ENCODE peak calls at places on chromosomes 16 and 17, in six cellular contexts. One of them, this sample, is unnamed. For H3K27me3, the result is how much of the 10 kb centered on the place peaks cover.

GRCh38 chr16:80299416-80299815 is 241.4 kb upstream of the DYNLRB2 start:
- DNase-seq in right cardiac atrium: peak
- DNase-seq in body of pancreas: no peak
- DNase-seq in left ventricle myocardium inferior: no peak
- DNase-seq in kidney epithelial cell: no peak
- DNase-seq in CD8-positive, alpha-beta T cell: no peak
- DNase-seq in this sample: no peak

GRCh38 chr17:74605361-74605760 is 13.3 kb upstream of the CD300LD start:
- DNase-seq in right cardiac atrium: peak
- DNase-seq in body of pancreas: peak
- DNase-seq in left ventricle myocardium inferior: peak
- DNase-seq in kidney epithelial cell: no peak
- DNase-seq in CD8-positive, alpha-beta T cell: no peak
- DNase-seq in this sample: peak

GRCh38 chr16:85369741-85370528 is 243.2 kb upstream of the GSE1 start:
- DNase-seq in right cardiac atrium: peak
- DNase-seq in body of pancreas: peak
- DNase-seq in left ventricle myocardium inferior: peak
- DNase-seq in kidney epithelial cell: no peak
- DNase-seq in CD8-positive, alpha-beta T cell: peak
- DNase-seq in this sample: peak

GRCh38 chr16:86244188-86244587 is 266.1 kb upstream of the FOXF1 start:
- DNase-seq in right cardiac atrium: no peak
- DNase-seq in body of pancreas: no peak
- DNase-seq in left ventricle myocardium inferior: no peak
- DNase-seq in kidney epithelial cell: no peak
- DNase-seq in CD8-positive, alpha-beta T cell: no peak
- DNase-seq in this sample: no peak

GRCh38 chr16:85210423-85211169 is 98.3 kb upstream of the CIBAR2 start:
- DNase-seq in right cardiac atrium: peak
- DNase-seq in body of pancreas: no peak
- DNase-seq in left ventricle myocardium inferior: no peak
- DNase-seq in kidney epithelial cell: peak
- DNase-seq in CD8-positive, alpha-beta T cell: no peak
- DNase-seq in this sample: no peak

GRCh38 chr17:13429201-13429600 is 172.5 kb downstream of the HS3ST3A1 start:
- DNase-seq in right cardiac atrium: no peak
- DNase-seq in body of pancreas: no peak
- DNase-seq in left ventricle myocardium inferior: no peak
- DNase-seq in kidney epithelial cell: no peak
- DNase-seq in CD8-positive, alpha-beta T cell: no peak
- DNase-seq in this sample: no peak

GRCh38 chr17:59366040-59366757 is 34.7 kb downstream of the YPEL2 start:
- DNase-seq in right cardiac atrium: no peak
- DNase-seq in body of pancreas: peak
- DNase-seq in left ventricle myocardium inferior: no peak
- DNase-seq in kidney epithelial cell: no peak
- DNase-seq in CD8-positive, alpha-beta T cell: no peak
- DNase-seq in this sample: peak

GRCh38 chr17:75182319-75182568 is 515 bp downstream of the SUMO2 start:
- DNase-seq in right cardiac atrium: no peak
- DNase-seq in body of pancreas: no peak
- DNase-seq in left ventricle myocardium inferior: no peak
- DNase-seq in kidney epithelial cell: no peak
- DNase-seq in CD8-positive, alpha-beta T cell: no peak
- DNase-seq in this sample: peak

GRCh38 chr17:47742319-47743181 is 9.5 kb downstream of the TBX21 start:
- DNase-seq in right cardiac atrium: peak
- DNase-seq in body of pancreas: no peak
- DNase-seq in left ventricle myocardium inferior: no peak
- DNase-seq in kidney epithelial cell: no peak
- DNase-seq in CD8-positive, alpha-beta T cell: peak
- DNase-seq in this sample: no peak

GRCh38 chr16:5176505-5176904 is 78.9 kb upstream of the EEF2KMT start:
- DNase-seq in right cardiac atrium: no peak
- DNase-seq in body of pancreas: no peak
- DNase-seq in left ventricle myocardium inferior: no peak
- DNase-seq in kidney epithelial cell: no peak
- DNase-seq in CD8-positive, alpha-beta T cell: no peak
- DNase-seq in this sample: no peak

GRCh38 chr17:18261146-18261515 is 669 bp downstream of the MIEF2 start:
- DNase-seq in right cardiac atrium: peak
- DNase-seq in body of pancreas: peak
- DNase-seq in left ventricle myocardium inferior: peak
- DNase-seq in kidney epithelial cell: peak
- DNase-seq in CD8-positive, alpha-beta T cell: peak
- DNase-seq in this sample: peak

GRCh38 chr17:61144876-61145564 is 254.6 kb upstream of the TBX2 start:
- DNase-seq in right cardiac atrium: no peak
- DNase-seq in body of pancreas: no peak
- DNase-seq in left ventricle myocardium inferior: no peak
- DNase-seq in kidney epithelial cell: no peak
- DNase-seq in CD8-positive, alpha-beta T cell: no peak
- DNase-seq in this sample: peak

GRCh38 chr16:53944026-53944425 is 240.1 kb downstream of the FTO start:
- DNase-seq in right cardiac atrium: no peak
- DNase-seq in body of pancreas: no peak
- DNase-seq in left ventricle myocardium inferior: no peak
- DNase-seq in kidney epithelial cell: no peak
- DNase-seq in CD8-positive, alpha-beta T cell: no peak
- DNase-seq in this sample: no peak

GRCh38 chr17:2398655-2399571 is 1.9 kb downstream of the MNT start:
- DNase-seq in right cardiac atrium: peak
- DNase-seq in body of pancreas: peak
- DNase-seq in left ventricle myocardium inferior: peak
- DNase-seq in kidney epithelial cell: no peak
- DNase-seq in CD8-positive, alpha-beta T cell: peak
- DNase-seq in this sample: peak

GRCh38 chr16:10589106-10589505 is 8.7 kb upstream of the EMP2 start:
- DNase-seq in right cardiac atrium: no peak
- DNase-seq in body of pancreas: no peak
- DNase-seq in left ventricle myocardium inferior: no peak
- DNase-seq in kidney epithelial cell: no peak
- DNase-seq in CD8-positive, alpha-beta T cell: no peak
- DNase-seq in this sample: no peak

GRCh38 chr17:29111816-29112499 is 68.2 kb downstream of the MYO18A start:
- DNase-seq in right cardiac atrium: peak
- DNase-seq in body of pancreas: peak
- DNase-seq in left ventricle myocardium inferior: peak
- DNase-seq in kidney epithelial cell: no peak
- DNase-seq in CD8-positive, alpha-beta T cell: peak
- DNase-seq in this sample: peak

GRCh38 chr16:10921536-10922327 is 20.5 kb downstream of the DEXI start:
- DNase-seq in right cardiac atrium: peak
- DNase-seq in body of pancreas: no peak
- DNase-seq in left ventricle myocardium inferior: peak
- DNase-seq in kidney epithelial cell: no peak
- DNase-seq in CD8-positive, alpha-beta T cell: no peak
- DNase-seq in this sample: no peak

GRCh38 chr16:53052519-53053501 is at the start of gene CHD9NB:
- DNase-seq in right cardiac atrium: peak
- DNase-seq in body of pancreas: peak
- DNase-seq in left ventricle myocardium inferior: no peak
- DNase-seq in kidney epithelial cell: peak
- DNase-seq in CD8-positive, alpha-beta T cell: no peak
- DNase-seq in this sample: no peak

GRCh38 chr17:1639549-1639948 is 6.0 kb downstream of the SCARF1 start:
- DNase-seq in right cardiac atrium: no peak
- DNase-seq in body of pancreas: peak
- DNase-seq in left ventricle myocardium inferior: no peak
- DNase-seq in kidney epithelial cell: no peak
- DNase-seq in CD8-positive, alpha-beta T cell: no peak
- DNase-seq in this sample: no peak

GRCh38 chr17:80105762-80106161 is 4.4 kb downstream of the GAA start:
- DNase-seq in right cardiac atrium: no peak
- DNase-seq in body of pancreas: peak
- DNase-seq in left ventricle myocardium inferior: no peak
- DNase-seq in kidney epithelial cell: no peak
- DNase-seq in CD8-positive, alpha-beta T cell: no peak
- DNase-seq in this sample: no peak

GRCh38 chr16:83365166-83365565 is 442.6 kb upstream of the HSBP1 start:
- DNase-seq in right cardiac atrium: no peak
- DNase-seq in body of pancreas: no peak
- DNase-seq in left ventricle myocardium inferior: no peak
- DNase-seq in kidney epithelial cell: no peak
- DNase-seq in CD8-positive, alpha-beta T cell: no peak
- DNase-seq in this sample: no peak

GRCh38 chr17:61338000-61338864 is 61.4 kb upstream of the TBX2 start:
- DNase-seq in right cardiac atrium: peak
- DNase-seq in body of pancreas: no peak
- DNase-seq in left ventricle myocardium inferior: no peak
- DNase-seq in kidney epithelial cell: no peak
- DNase-seq in CD8-positive, alpha-beta T cell: no peak
- DNase-seq in this sample: no peak

GRCh38 chr17:78796134-78796900 is 14.2 kb upstream of the CYTH1 start:
- DNase-seq in right cardiac atrium: no peak
- DNase-seq in body of pancreas: no peak
- DNase-seq in left ventricle myocardium inferior: no peak
- DNase-seq in kidney epithelial cell: no peak
- DNase-seq in CD8-positive, alpha-beta T cell: no peak
- DNase-seq in this sample: no peak

GRCh38 chr16:48062681-48063080 is 93.1 kb downstream of the ABCC12 start:
- DNase-seq in right cardiac atrium: no peak
- DNase-seq in body of pancreas: no peak
- DNase-seq in left ventricle myocardium inferior: no peak
- DNase-seq in kidney epithelial cell: no peak
- DNase-seq in CD8-positive, alpha-beta T cell: no peak
- DNase-seq in this sample: no peak

GRCh38 chr17:42271277-42271922 is 4.8 kb downstream of the STAT5B start:
- DNase-seq in right cardiac atrium: no peak
- DNase-seq in body of pancreas: no peak
- DNase-seq in left ventricle myocardium inferior: no peak
- DNase-seq in kidney epithelial cell: no peak
- DNase-seq in CD8-positive, alpha-beta T cell: no peak
- DNase-seq in this sample: no peak

DNA sequence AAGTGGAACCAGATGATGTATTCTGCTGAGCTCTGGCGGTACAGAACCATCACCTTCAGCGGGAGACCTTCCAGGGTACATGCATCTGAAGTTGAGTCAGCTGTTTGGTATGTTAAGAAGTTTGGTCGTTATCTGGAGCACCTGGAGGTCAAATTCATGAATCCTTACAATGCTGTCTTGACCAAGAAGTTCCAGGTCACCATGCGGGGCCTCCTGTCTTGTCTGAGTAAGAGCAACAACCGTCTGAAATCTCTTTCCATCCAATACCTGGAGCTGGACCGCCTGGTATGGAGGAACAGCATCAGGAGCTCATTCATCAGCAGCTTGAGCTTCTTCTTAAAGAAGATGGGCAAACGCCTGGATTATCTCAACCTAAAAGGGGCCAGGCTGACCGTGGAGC is 4.0 kb downstream of the FBXO39 start:
- DNase-seq in right cardiac atrium: no peak
- DNase-seq in body of pancreas: no peak
- DNase-seq in left ventricle myocardium inferior: no peak
- DNase-seq in kidney epithelial cell: no peak
- DNase-seq in CD8-positive, alpha-beta T cell: no peak
- DNase-seq in this sample: no peak
- H3K27me3 ChIP-seq in right cardiac atrium: under half
- H3K27me3 ChIP-seq in body of pancreas: under half
- H3K27me3 ChIP-seq in left ventricle myocardium inferior: half or more
- H3K27me3 ChIP-seq in kidney epithelial cell: under half
- H3K27me3 ChIP-seq in CD8-positive, alpha-beta T cell: under half
- H3K27me3 ChIP-seq in this sample: under half

DNA sequence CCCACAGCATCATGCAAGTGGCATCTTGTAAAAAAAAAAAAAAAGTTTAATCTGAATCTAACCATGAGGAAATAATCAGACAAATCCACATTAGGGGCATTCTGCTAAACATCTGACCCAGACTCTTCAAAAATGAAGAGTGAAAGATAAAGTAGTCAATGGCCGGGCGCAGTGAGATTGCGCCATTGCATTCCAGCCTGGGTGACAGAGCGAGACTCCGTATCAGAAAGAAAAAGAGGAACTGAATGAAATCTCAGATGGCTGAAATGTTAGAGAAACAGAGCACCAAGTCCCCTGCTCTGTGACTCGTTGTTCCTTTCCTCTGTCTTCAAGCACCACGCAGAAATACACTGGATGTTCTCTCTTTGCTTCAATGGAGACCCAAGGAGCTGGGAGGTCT is 12.7 kb upstream of the RNF135 start:
- DNase-seq in right cardiac atrium: peak
- DNase-seq in body of pancreas: no peak
- DNase-seq in left ventricle myocardium inferior: no peak
- DNase-seq in kidney epithelial cell: no peak
- DNase-seq in CD8-positive, alpha-beta T cell: no peak
- DNase-seq in this sample: no peak
- H3K27me3 ChIP-seq in right cardiac atrium: under half
- H3K27me3 ChIP-seq in body of pancreas: under half
- H3K27me3 ChIP-seq in left ventricle myocardium inferior: under half
- H3K27me3 ChIP-seq in kidney epithelial cell: under half
- H3K27me3 ChIP-seq in CD8-positive, alpha-beta T cell: under half
- H3K27me3 ChIP-seq in this sample: under half

GRCh38 chr17:49015179-49015923 is 18.2 kb downstream of the IGF2BP1 start:
- DNase-seq in right cardiac atrium: no peak
- DNase-seq in body of pancreas: no peak
- DNase-seq in left ventricle myocardium inferior: no peak
- DNase-seq in kidney epithelial cell: no peak
- DNase-seq in CD8-positive, alpha-beta T cell: no peak
- DNase-seq in this sample: no peak
- H3K27me3 ChIP-seq in right cardiac atrium: under half
- H3K27me3 ChIP-seq in body of pancreas: under half
- H3K27me3 ChIP-seq in left ventricle myocardium inferior: half or more
- H3K27me3 ChIP-seq in kidney epithelial cell: under half
- H3K27me3 ChIP-seq in CD8-positive, alpha-beta T cell: under half
- H3K27me3 ChIP-seq in this sample: under half

GRCh38 chr17:28053044-28053670 is 10.7 kb downstream of the NLK start:
- DNase-seq in right cardiac atrium: no peak
- DNase-seq in body of pancreas: no peak
- DNase-seq in left ventricle myocardium inferior: no peak
- DNase-seq in kidney epithelial cell: no peak
- DNase-seq in CD8-positive, alpha-beta T cell: no peak
- DNase-seq in this sample: no peak

GRCh38 chr17:28056276-28056620 is 13.8 kb downstream of the NLK start:
- DNase-seq in right cardiac atrium: no peak
- DNase-seq in body of pancreas: no peak
- DNase-seq in left ventricle myocardium inferior: no peak
- DNase-seq in kidney epithelial cell: no peak
- DNase-seq in CD8-positive, alpha-beta T cell: no peak
- DNase-seq in this sample: no peak

GRCh38 chr17:28057731-28058246 is 15.3 kb downstream of the NLK start:
- DNase-seq in right cardiac atrium: no peak
- DNase-seq in body of pancreas: no peak
- DNase-seq in left ventricle myocardium inferior: no peak
- DNase-seq in kidney epithelial cell: no peak
- DNase-seq in CD8-positive, alpha-beta T cell: no peak
- DNase-seq in this sample: no peak

GRCh38 chr17:28055546-28056275 is 13.2 kb downstream of the NLK start:
- DNase-seq in right cardiac atrium: no peak
- DNase-seq in body of pancreas: no peak
- DNase-seq in left ventricle myocardium inferior: no peak
- DNase-seq in kidney epithelial cell: no peak
- DNase-seq in CD8-positive, alpha-beta T cell: no peak
- DNase-seq in this sample: no peak

DNA sequence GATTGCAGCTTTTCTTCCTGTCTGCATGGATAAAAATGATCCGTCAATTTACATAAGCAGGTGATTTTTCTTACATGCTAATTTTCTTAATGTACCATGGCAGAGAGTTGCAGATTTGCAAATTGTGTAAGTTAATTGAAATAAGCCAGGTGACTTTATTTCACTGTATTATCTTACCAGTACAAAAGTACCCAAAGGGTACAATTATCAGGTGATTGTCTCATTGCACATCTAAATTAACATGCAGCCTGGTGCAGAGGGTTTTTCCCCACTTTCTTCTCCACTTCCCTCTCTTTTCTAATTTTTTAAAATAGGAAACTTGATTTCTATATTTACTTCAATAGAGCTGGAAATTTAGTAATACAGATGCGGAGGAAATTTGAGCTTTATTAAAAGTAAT is 11.2 kb downstream of the NLK start:
- DNase-seq in right cardiac atrium: no peak
- DNase-seq in body of pancreas: no peak
- DNase-seq in left ventricle myocardium inferior: no peak
- DNase-seq in kidney epithelial cell: no peak
- DNase-seq in CD8-positive, alpha-beta T cell: no peak
- DNase-seq in this sample: no peak
- H3K27me3 ChIP-seq in right cardiac atrium: under half
- H3K27me3 ChIP-seq in body of pancreas: under half
- H3K27me3 ChIP-seq in left ventricle myocardium inferior: under half
- H3K27me3 ChIP-seq in kidney epithelial cell: under half
- H3K27me3 ChIP-seq in CD8-positive, alpha-beta T cell: under half
- H3K27me3 ChIP-seq in this sample: under half